ENCODE peak calls at places on chromosomes 1 and 21, in eight cellular contexts. U, I, S, O, T, P, W and H are unnamed samples.

GRCh38 chr1:199404191-199404590 is 623.3 kb upstream of the NR5A2 start:
- DNase-seq in U (no peak), I (no peak), S (no peak), O (no peak), T (no peak), P (no peak), W (peak; percentile 7), H (no peak)

GRCh38 chr1:107993920-107994319 is 28.9 kb upstream of the VAV3 start:
- DNase-seq in U (no peak), I (peak; percentile 3), S (no peak), O (no peak), T (no peak), P (no peak), W (no peak), H (no peak)

GRCh38 chr21:35932232-35932911 is 128.0 kb downstream of the SETD4 start:
- DNase-seq in U (peak; percentile 58), I (no peak), S (peak; percentile 86), O (no peak), T (peak; percentile 19), P (no peak), W (peak; percentile 80), H (peak; percentile 58)

GRCh38 chr1:33560680-33561079 is 88.2 kb downstream of the ZSCAN20 start:
- DNase-seq in U (no peak), I (no peak), S (no peak), O (no peak), T (no peak), P (no peak), W (no peak), H (no peak)

GRCh38 chr21:30153697-30154340 is 12.8 kb downstream of the CLDN17 start:
- DNase-seq in U (no peak), I (no peak), S (no peak), O (no peak), T (no peak), P (no peak), W (no peak), H (no peak)

GRCh38 chr1:153533689-153534201 is 2.0 kb downstream of the S100A6 start:
- DNase-seq in U (peak; percentile 74), I (no peak), S (peak; percentile 60), O (no peak), T (peak; percentile 53), P (no peak), W (peak; percentile 51), H (peak; percentile 49)

GRCh38 chr1:58717979-58718378 is 18.1 kb upstream of the MYSM1 start:
- DNase-seq in U (no peak), I (no peak), S (no peak), O (no peak), T (peak; percentile 92), P (no peak), W (no peak), H (no peak)

GRCh38 chr1:224768971-224769370 is 152.9 kb downstream of the CNIH3 start:
- DNase-seq in U (no peak), I (no peak), S (no peak), O (no peak), T (no peak), P (no peak), W (no peak), H (no peak)

GRCh38 chr1:25481625-25482024 is 50.9 kb downstream of the MACO1 start:
- DNase-seq in U (no peak), I (no peak), S (no peak), O (no peak), T (no peak), P (no peak), W (no peak), H (no peak)

GRCh38 chr1:155105604-155106011 is 22.1 kb upstream of the EFNA1 start:
- DNase-seq in U (no peak), I (no peak), S (no peak), O (no peak), T (no peak), P (no peak), W (no peak), H (peak; percentile 66)

GRCh38 chr1:205523261-205523890 is 18.9 kb downstream of the CDK18 start:
- DNase-seq in U (no peak), I (no peak), S (no peak), O (no peak), T (no peak), P (no peak), W (no peak), H (no peak)

GRCh38 chr1:36377776-36378175 is 7.9 kb downstream of the STK40 start:
- DNase-seq in U (no peak), I (no peak), S (no peak), O (no peak), T (peak; percentile 42), P (no peak), W (no peak), H (no peak)

GRCh38 chr1:58783090-58783992 is 506 bp downstream of the JUN start:
- DNase-seq in U (peak; percentile 82), I (no peak), S (no peak), O (peak; percentile 31), T (peak; percentile 70), P (no peak), W (no peak), H (peak; percentile 69)

GRCh38 chr1:116874622-116875277 is 35.0 kb upstream of the PTGFRN start:
- DNase-seq in U (no peak), I (no peak), S (no peak), O (no peak), T (peak; percentile 32), P (no peak), W (no peak), H (no peak)

GRCh38 chr1:152869808-152870419 is 8.2 kb upstream of the SMCP start:
- DNase-seq in U (no peak), I (peak; percentile 59), S (peak; percentile 26), O (peak; percentile 80), T (peak; percentile 57), P (peak; percentile 47), W (peak; percentile 4), H (peak; percentile 64)

GRCh38 chr1:243950166-243950565 is 100.1 kb upstream of the AKT3 start:
- DNase-seq in U (no peak), I (no peak), S (peak; percentile 73), O (no peak), T (no peak), P (no peak), W (peak; percentile 77), H (no peak)

GRCh38 chr1:111359376-111359775 is 68.2 kb downstream of the OVGP1 start:
- DNase-seq in U (no peak), I (no peak), S (no peak), O (no peak), T (no peak), P (no peak), W (no peak), H (no peak)

GRCh38 chr1:45566722-45567121 is 16.1 kb downstream of the AKR1A1 start:
- DNase-seq in U (peak; percentile 69), I (no peak), S (no peak), O (no peak), T (no peak), P (no peak), W (no peak), H (peak; percentile 35)

GRCh38 chr1:53546409-53547155 is 87.4 kb downstream of the DMRTB1 start:
- DNase-seq in U (no peak), I (no peak), S (no peak), O (no peak), T (no peak), P (peak; percentile 5), W (no peak), H (no peak)

GRCh38 chr1:160855181-160855981 is 7.3 kb downstream of the CD244 start:
- DNase-seq in U (no peak), I (no peak), S (no peak), O (no peak), T (peak; percentile 12), P (no peak), W (no peak), H (no peak)

GRCh38 chr1:88327391-88328267 is 356.4 kb upstream of the PKN2 start:
- DNase-seq in U (no peak), I (no peak), S (peak; percentile 83), O (no peak), T (peak; percentile 7), P (no peak), W (peak; percentile 73), H (no peak)

GRCh38 chr1:110056776-110057175 is 13.7 kb downstream of the ALX3 start:
- DNase-seq in U (peak; percentile 21), I (no peak), S (no peak), O (no peak), T (no peak), P (no peak), W (no peak), H (no peak)

GRCh38 chr1:117127840-117128239 is 6.3 kb upstream of the TRIM45 start:
- DNase-seq in U (no peak), I (no peak), S (no peak), O (no peak), T (no peak), P (no peak), W (no peak), H (no peak)

GRCh38 chr1:86504895-86505625 is 36.3 kb downstream of the CLCA1 start:
- DNase-seq in U (no peak), I (no peak), S (no peak), O (no peak), T (no peak), P (no peak), W (no peak), H (peak; percentile 34)

GRCh38 chr1:22591576-22591975 is 28.3 kb downstream of the EPHA8 start:
- DNase-seq in U (peak; percentile 26), I (no peak), S (no peak), O (no peak), T (no peak), P (no peak), W (no peak), H (no peak)

GRCh38 chr1:85325920-85326319 is 49.5 kb upstream of the BCL10 start:
- DNase-seq in U (no peak), I (peak; percentile 18), S (no peak), O (no peak), T (no peak), P (no peak), W (no peak), H (no peak)

GRCh38 chr1:241774017-241774416 is 74.0 kb upstream of the EXO1 start:
- DNase-seq in U (no peak), I (no peak), S (no peak), O (no peak), T (no peak), P (no peak), W (no peak), H (no peak)

GRCh38 chr1:38474738-38475623 is 384.6 kb downstream of the RRAGC start:
- DNase-seq in U (no peak), I (no peak), S (no peak), O (no peak), T (peak; percentile 39), P (no peak), W (no peak), H (peak; percentile 7)

GRCh38 chr1:20339811-20340457 is 49.3 kb downstream of the VWA5B1 start:
- DNase-seq in U (no peak), I (no peak), S (no peak), O (no peak), T (no peak), P (no peak), W (no peak), H (no peak)

GRCh38 chr1:89633103-89633744 is at the start of gene LRRC8C:
- DNase-seq in U (peak; percentile 75), I (peak; percentile 52), S (no peak), O (peak; percentile 39), T (peak; percentile 83), P (peak; percentile 55), W (no peak), H (peak; percentile 56)

GRCh38 chr1:225700889-225701465 is 48.1 kb upstream of the ENAH start:
- DNase-seq in U (no peak), I (no peak), S (no peak), O (no peak), T (no peak), P (no peak), W (no peak), H (no peak)

GRCh38 chr1:151287341-151287699 is 5.2 kb downstream of the ZNF687 start:
- DNase-seq in U (no peak), I (no peak), S (no peak), O (no peak), T (no peak), P (no peak), W (no peak), H (no peak)

GRCh38 chr21:23307065-23307464 is 2300.2 kb downstream of the MRPL39 start:
- DNase-seq in U (no peak), I (no peak), S (no peak), O (no peak), T (no peak), P (no peak), W (no peak), H (no peak)

GRCh38 chr21:31180256-31181088 is 142.2 kb upstream of the KRTAP19-8 start:
- DNase-seq in U (no peak), I (peak; percentile 21), S (no peak), O (peak; percentile 6), T (peak; percentile 72), P (no peak), W (no peak), H (no peak)